ENCODE peak calls at places on chromosome 20, in nine cellular contexts. One of them, this sample, is unnamed.
A peak's percentile ranks its signal among the peaks of the same experiment; 100 is the strongest.

GRCh38 chr20:17859002-17859615 is 109.5 kb downstream of the SNX5 start:
- DNase-seq in uterus: no peak
- DNase-seq in glutamatergic neuron: no peak
- DNase-seq in CD4-positive, alpha-beta T cell: no peak
- DNase-seq in lung: no peak
- DNase-seq in tibial artery: no peak
- DNase-seq in brain microvascular endothelial cell: no peak
- DNase-seq in astrocyte: no peak
- DNase-seq in endothelial cell: no peak
- DNase-seq in this sample: no peak

GRCh38 chr20:49989234-49990065 is 6.7 kb downstream of the SNAI1 start:
- DNase-seq in astrocyte: peak; percentile 85
- DNase-seq in brain microvascular endothelial cell: peak; percentile 51
- DNase-seq in endothelial cell: peak; percentile 44
- DNase-seq in tibial artery: peak; percentile 80
- DNase-seq in glutamatergic neuron: peak; percentile 50
- DNase-seq in lung: no peak
- DNase-seq in uterus: peak; percentile 73
- DNase-seq in CD4-positive, alpha-beta T cell: no peak
- DNase-seq in this sample: peak; percentile 62

GRCh38 chr20:33784225-33784624 is 26.9 kb upstream of the CHMP4B start:
- DNase-seq in tibial artery: no peak
- DNase-seq in brain microvascular endothelial cell: no peak
- DNase-seq in glutamatergic neuron: no peak
- DNase-seq in lung: no peak
- DNase-seq in endothelial cell: no peak
- DNase-seq in CD4-positive, alpha-beta T cell: no peak
- DNase-seq in astrocyte: no peak
- DNase-seq in uterus: no peak
- DNase-seq in this sample: no peak

GRCh38 chr20:42567409-42567808 is 622.3 kb downstream of the PTPRT start:
- DNase-seq in CD4-positive, alpha-beta T cell: no peak
- DNase-seq in uterus: no peak
- DNase-seq in glutamatergic neuron: no peak
- DNase-seq in astrocyte: no peak
- DNase-seq in lung: no peak
- DNase-seq in brain microvascular endothelial cell: no peak
- DNase-seq in endothelial cell: no peak
- DNase-seq in tibial artery: no peak
- DNase-seq in this sample: no peak

GRCh38 chr20:51354191-51354768 is 188.2 kb downstream of the NFATC2 start:
- DNase-seq in lung: no peak
- DNase-seq in brain microvascular endothelial cell: peak; percentile 88
- DNase-seq in CD4-positive, alpha-beta T cell: no peak
- DNase-seq in astrocyte: peak; percentile 86
- DNase-seq in glutamatergic neuron: no peak
- DNase-seq in tibial artery: no peak
- DNase-seq in endothelial cell: no peak
- DNase-seq in uterus: no peak
- DNase-seq in this sample: no peak

GRCh38 chr20:12315652-12316051 is 398.0 kb downstream of the BTBD3 start:
- DNase-seq in tibial artery: no peak
- DNase-seq in glutamatergic neuron: no peak
- DNase-seq in uterus: no peak
- DNase-seq in lung: no peak
- DNase-seq in brain microvascular endothelial cell: no peak
- DNase-seq in astrocyte: no peak
- DNase-seq in CD4-positive, alpha-beta T cell: no peak
- DNase-seq in endothelial cell: no peak
- DNase-seq in this sample: no peak

GRCh38 chr20:24840121-24840713 is 108.9 kb upstream of the CST7 start:
- DNase-seq in lung: no peak
- DNase-seq in glutamatergic neuron: no peak
- DNase-seq in endothelial cell: no peak
- DNase-seq in tibial artery: no peak
- DNase-seq in brain microvascular endothelial cell: no peak
- DNase-seq in astrocyte: no peak
- DNase-seq in uterus: no peak
- DNase-seq in CD4-positive, alpha-beta T cell: no peak
- DNase-seq in this sample: no peak

GRCh38 chr20:59082981-59083380 is 40.4 kb upstream of the PRELID3B start:
- DNase-seq in CD4-positive, alpha-beta T cell: no peak
- DNase-seq in endothelial cell: no peak
- DNase-seq in astrocyte: peak; percentile 70
- DNase-seq in tibial artery: no peak
- DNase-seq in brain microvascular endothelial cell: peak; percentile 16
- DNase-seq in glutamatergic neuron: no peak
- DNase-seq in uterus: no peak
- DNase-seq in lung: no peak
- DNase-seq in this sample: no peak

GRCh38 chr20:32437391-32438074 is 79.4 kb downstream of the ASXL1 start:
- DNase-seq in astrocyte: no peak
- DNase-seq in lung: no peak
- DNase-seq in endothelial cell: no peak
- DNase-seq in glutamatergic neuron: no peak
- DNase-seq in CD4-positive, alpha-beta T cell: no peak
- DNase-seq in uterus: no peak
- DNase-seq in brain microvascular endothelial cell: no peak
- DNase-seq in tibial artery: no peak
- DNase-seq in this sample: no peak

GRCh38 chr20:23361108-23361650 is 803 bp upstream of the GZF1 start:
- DNase-seq in tibial artery: no peak
- DNase-seq in endothelial cell: no peak
- DNase-seq in lung: no peak
- DNase-seq in uterus: peak; percentile 36
- DNase-seq in glutamatergic neuron: no peak
- DNase-seq in CD4-positive, alpha-beta T cell: no peak
- DNase-seq in astrocyte: no peak
- DNase-seq in brain microvascular endothelial cell: no peak
- DNase-seq in this sample: no peak

GRCh38 chr20:46305331-46305972 is 2.8 kb downstream of the CDH22 start:
- DNase-seq in CD4-positive, alpha-beta T cell: no peak
- DNase-seq in uterus: no peak
- DNase-seq in tibial artery: no peak
- DNase-seq in astrocyte: no peak
- DNase-seq in glutamatergic neuron: no peak
- DNase-seq in endothelial cell: no peak
- DNase-seq in lung: no peak
- DNase-seq in brain microvascular endothelial cell: no peak
- DNase-seq in this sample: no peak

GRCh38 chr20:47860049-47860830 is 75.0 kb upstream of the SULF2 start:
- DNase-seq in tibial artery: no peak
- DNase-seq in endothelial cell: no peak
- DNase-seq in lung: no peak
- DNase-seq in CD4-positive, alpha-beta T cell: no peak
- DNase-seq in uterus: no peak
- DNase-seq in astrocyte: no peak
- DNase-seq in glutamatergic neuron: no peak
- DNase-seq in brain microvascular endothelial cell: no peak
- DNase-seq in this sample: no peak

GRCh38 chr20:10034717-10035571 is at the start of gene ANKEF1:
- DNase-seq in tibial artery: peak; percentile 80
- DNase-seq in lung: peak; percentile 85
- DNase-seq in glutamatergic neuron: peak; percentile 90
- DNase-seq in CD4-positive, alpha-beta T cell: peak; percentile 68
- DNase-seq in astrocyte: peak; percentile 12
- DNase-seq in brain microvascular endothelial cell: no peak
- DNase-seq in uterus: peak; percentile 43
- DNase-seq in endothelial cell: peak; percentile 78
- DNase-seq in this sample: peak; percentile 79

GRCh38 chr20:34062651-34063482 is 49.2 kb downstream of the EIF2S2 start:
- DNase-seq in uterus: no peak
- DNase-seq in tibial artery: no peak
- DNase-seq in glutamatergic neuron: no peak
- DNase-seq in astrocyte: peak; percentile 20
- DNase-seq in endothelial cell: no peak
- DNase-seq in lung: no peak
- DNase-seq in CD4-positive, alpha-beta T cell: no peak
- DNase-seq in brain microvascular endothelial cell: no peak
- DNase-seq in this sample: no peak

GRCh38 chr20:41173161-41173721 is 35.9 kb downstream of the PLCG1 start:
- DNase-seq in brain microvascular endothelial cell: peak; percentile 51
- DNase-seq in CD4-positive, alpha-beta T cell: peak; percentile 61
- DNase-seq in lung: peak; percentile 77
- DNase-seq in glutamatergic neuron: peak; percentile 91
- DNase-seq in uterus: peak; percentile 91
- DNase-seq in endothelial cell: peak; percentile 83
- DNase-seq in astrocyte: peak; percentile 31
- DNase-seq in tibial artery: peak; percentile 93
- DNase-seq in this sample: peak; percentile 87

GRCh38 chr20:41900292-41900691 is 282.1 kb upstream of the CHD6 start:
- DNase-seq in tibial artery: no peak
- DNase-seq in brain microvascular endothelial cell: no peak
- DNase-seq in glutamatergic neuron: no peak
- DNase-seq in astrocyte: no peak
- DNase-seq in endothelial cell: no peak
- DNase-seq in uterus: no peak
- DNase-seq in CD4-positive, alpha-beta T cell: no peak
- DNase-seq in lung: no peak
- DNase-seq in this sample: no peak

GRCh38 chr20:42046686-42047085 is 428.5 kb upstream of the CHD6 start:
- DNase-seq in lung: no peak
- DNase-seq in CD4-positive, alpha-beta T cell: no peak
- DNase-seq in astrocyte: no peak
- DNase-seq in endothelial cell: no peak
- DNase-seq in uterus: no peak
- DNase-seq in tibial artery: no peak
- DNase-seq in brain microvascular endothelial cell: no peak
- DNase-seq in glutamatergic neuron: no peak
- DNase-seq in this sample: no peak

GRCh38 chr20:32167552-32167951 is 40.0 kb downstream of the PLAGL2 start:
- DNase-seq in lung: no peak
- DNase-seq in brain microvascular endothelial cell: no peak
- DNase-seq in uterus: no peak
- DNase-seq in astrocyte: no peak
- DNase-seq in tibial artery: peak; percentile 35
- DNase-seq in glutamatergic neuron: no peak
- DNase-seq in CD4-positive, alpha-beta T cell: no peak
- DNase-seq in endothelial cell: no peak
- DNase-seq in this sample: no peak

GRCh38 chr20:33411136-33411690 is 9.9 kb upstream of the CDK5RAP1 start:
- DNase-seq in brain microvascular endothelial cell: no peak
- DNase-seq in uterus: no peak
- DNase-seq in tibial artery: no peak
- DNase-seq in endothelial cell: no peak
- DNase-seq in CD4-positive, alpha-beta T cell: no peak
- DNase-seq in glutamatergic neuron: no peak
- DNase-seq in astrocyte: no peak
- DNase-seq in lung: no peak
- DNase-seq in this sample: no peak

GRCh38 chr20:46400253-46400652 is 6.2 kb downstream of the ELMO2 start:
- DNase-seq in brain microvascular endothelial cell: peak; percentile 59
- DNase-seq in CD4-positive, alpha-beta T cell: no peak
- DNase-seq in glutamatergic neuron: no peak
- DNase-seq in uterus: peak; percentile 27
- DNase-seq in astrocyte: peak; percentile 69
- DNase-seq in lung: no peak
- DNase-seq in tibial artery: no peak
- DNase-seq in endothelial cell: no peak
- DNase-seq in this sample: no peak

GRCh38 chr20:475463-476357 is 13.4 kb upstream of the TBC1D20 start:
- DNase-seq in endothelial cell: no peak
- DNase-seq in CD4-positive, alpha-beta T cell: no peak
- DNase-seq in uterus: no peak
- DNase-seq in lung: no peak
- DNase-seq in astrocyte: no peak
- DNase-seq in tibial artery: no peak
- DNase-seq in brain microvascular endothelial cell: no peak
- DNase-seq in glutamatergic neuron: no peak
- DNase-seq in this sample: no peak

GRCh38 chr20:54028276-54029011 is 42.0 kb downstream of the BCAS1 start:
- DNase-seq in uterus: no peak
- DNase-seq in astrocyte: no peak
- DNase-seq in glutamatergic neuron: no peak
- DNase-seq in endothelial cell: no peak
- DNase-seq in CD4-positive, alpha-beta T cell: no peak
- DNase-seq in lung: no peak
- DNase-seq in tibial artery: no peak
- DNase-seq in brain microvascular endothelial cell: no peak
- DNase-seq in this sample: no peak

GRCh38 chr20:37395921-37396519 is 50.1 kb downstream of the SRC start:
- DNase-seq in endothelial cell: peak; percentile 50
- DNase-seq in tibial artery: no peak
- DNase-seq in brain microvascular endothelial cell: no peak
- DNase-seq in lung: no peak
- DNase-seq in astrocyte: no peak
- DNase-seq in uterus: no peak
- DNase-seq in glutamatergic neuron: peak; percentile 94
- DNase-seq in CD4-positive, alpha-beta T cell: no peak
- DNase-seq in this sample: peak; percentile 75

GRCh38 chr20:62822788-62823651 is 6.2 kb downstream of the COL9A3 start:
- DNase-seq in astrocyte: no peak
- DNase-seq in uterus: no peak
- DNase-seq in glutamatergic neuron: peak; percentile 74
- DNase-seq in endothelial cell: peak; percentile 53
- DNase-seq in brain microvascular endothelial cell: no peak
- DNase-seq in lung: no peak
- DNase-seq in tibial artery: no peak
- DNase-seq in CD4-positive, alpha-beta T cell: no peak
- DNase-seq in this sample: peak; percentile 49
- TF ChIP-seq CTCF in astrocyte: peak; percentile 12
- TF ChIP-seq CTCF in uterus: no peak
- TF ChIP-seq CTCF in glutamatergic neuron: peak; percentile 12
- TF ChIP-seq CTCF in endothelial cell: no peak
- TF ChIP-seq CTCF in brain microvascular endothelial cell: peak; percentile 52
- TF ChIP-seq CTCF in lung: no peak
- TF ChIP-seq CTCF in tibial artery: no peak
- TF ChIP-seq CTCF in CD4-positive, alpha-beta T cell: no peak
- TF ChIP-seq CTCF in this sample: peak; percentile 18

GRCh38 chr20:36050436-36051317 is 82.3 kb downstream of the CNBD2 start:
- DNase-seq in astrocyte: peak; percentile 75
- DNase-seq in brain microvascular endothelial cell: peak; percentile 77
- DNase-seq in uterus: peak; percentile 89
- DNase-seq in tibial artery: peak; percentile 94
- DNase-seq in CD4-positive, alpha-beta T cell: peak; percentile 77
- DNase-seq in glutamatergic neuron: peak; percentile 87
- DNase-seq in lung: peak; percentile 95
- DNase-seq in endothelial cell: peak; percentile 78
- DNase-seq in this sample: peak; percentile 87
- TF ChIP-seq CTCF in astrocyte: no peak
- TF ChIP-seq CTCF in brain microvascular endothelial cell: no peak
- TF ChIP-seq CTCF in uterus: no peak
- TF ChIP-seq CTCF in tibial artery: no peak
- TF ChIP-seq CTCF in CD4-positive, alpha-beta T cell: no peak
- TF ChIP-seq CTCF in glutamatergic neuron: no peak
- TF ChIP-seq CTCF in lung: no peak
- TF ChIP-seq CTCF in endothelial cell: no peak
- TF ChIP-seq CTCF in this sample: no peak

GRCh38 chr20:57385940-57386339 is 5.3 kb upstream of the RBM38 start:
- DNase-seq in CD4-positive, alpha-beta T cell: no peak
- DNase-seq in astrocyte: no peak
- DNase-seq in glutamatergic neuron: no peak
- DNase-seq in brain microvascular endothelial cell: no peak
- DNase-seq in endothelial cell: no peak
- DNase-seq in uterus: no peak
- DNase-seq in lung: no peak
- DNase-seq in tibial artery: peak; percentile 59
- DNase-seq in this sample: no peak
- TF ChIP-seq CTCF in CD4-positive, alpha-beta T cell: no peak
- TF ChIP-seq CTCF in astrocyte: no peak
- TF ChIP-seq CTCF in glutamatergic neuron: no peak
- TF ChIP-seq CTCF in brain microvascular endothelial cell: no peak
- TF ChIP-seq CTCF in endothelial cell: no peak
- TF ChIP-seq CTCF in uterus: no peak
- TF ChIP-seq CTCF in lung: no peak
- TF ChIP-seq CTCF in tibial artery: no peak
- TF ChIP-seq CTCF in this sample: no peak

GRCh38 chr20:19212524-19213502 is at the start of gene SLC24A3:
- DNase-seq in astrocyte: no peak
- DNase-seq in uterus: peak; percentile 81
- DNase-seq in lung: peak; percentile 81
- DNase-seq in brain microvascular endothelial cell: no peak
- DNase-seq in glutamatergic neuron: peak; percentile 88
- DNase-seq in endothelial cell: peak; percentile 74
- DNase-seq in CD4-positive, alpha-beta T cell: no peak
- DNase-seq in tibial artery: peak; percentile 87
- DNase-seq in this sample: peak; percentile 81
- TF ChIP-seq CTCF in astrocyte: no peak
- TF ChIP-seq CTCF in uterus: peak; percentile 31
- TF ChIP-seq CTCF in lung: peak; percentile 3
- TF ChIP-seq CTCF in brain microvascular endothelial cell: no peak
- TF ChIP-seq CTCF in glutamatergic neuron: peak; percentile 34
- TF ChIP-seq CTCF in endothelial cell: peak; percentile 14
- TF ChIP-seq CTCF in CD4-positive, alpha-beta T cell: no peak
- TF ChIP-seq CTCF in tibial artery: peak; percentile 56
- TF ChIP-seq CTCF in this sample: peak; percentile 21

This sample was measured in nephron progenitor cell.